ENCODE peak calls at places on chromosome 10, in four cellular contexts. B, U, L and G are unnamed samples. For H3K4me1 and H3K9me3, the result is how much of the 10 kb centered on the place peaks cover.

GRCh38 chr10:86931872-86932271 is 25.5 kb downstream of the MMRN2 start:
- DNase-seq in B (no peak), U (no peak), L (peak), G (no peak)

GRCh38 chr10:22086730-22087364 is 83.3 kb upstream of the DNAJC1 start:
- DNase-seq in B (no peak), U (peak), L (peak), G (no peak)

GRCh38 chr10:69786791-69787190 is 14.9 kb upstream of the COL13A1 start:
- DNase-seq in B (no peak), U (no peak), L (peak), G (no peak)

GRCh38 chr10:115711306-115711705 is 561.7 kb downstream of the GFRA1 start:
- DNase-seq in B (no peak), U (no peak), L (no peak), G (no peak)

GRCh38 chr10:60615551-60615950 is 162.7 kb upstream of the CDK1 start:
- DNase-seq in B (no peak), U (no peak), L (peak), G (no peak)

GRCh38 chr10:16116404-16117304 is 256.3 kb upstream of the MINDY3 start:
- DNase-seq in B (no peak), U (no peak), L (peak), G (peak)

GRCh38 chr10:105973912-105974311 is 1190.6 kb downstream of the SORCS1 start:
- DNase-seq in B (no peak), U (no peak), L (no peak), G (no peak)

GRCh38 chr10:129323311-129323710 is 143.7 kb upstream of the MGMT start:
- DNase-seq in B (no peak), U (no peak), L (no peak), G (no peak)

GRCh38 chr10:470339-471003 is 219.0 kb downstream of the DIP2C start:
- DNase-seq in B (no peak), U (no peak), L (no peak), G (no peak)

GRCh38 chr10:72044417-72045041 is 43.8 kb downstream of the SPOCK2 start:
- DNase-seq in B (no peak), U (peak), L (no peak), G (no peak)

GRCh38 chr10:118835682-118836326 is 81.0 kb upstream of the CACUL1 start:
- DNase-seq in B (no peak), U (peak), L (peak), G (no peak)

GRCh38 chr10:128934492-128934891 is 532.5 kb upstream of the MGMT start:
- DNase-seq in B (no peak), U (no peak), L (no peak), G (no peak)

GRCh38 chr10:100319736-100320135 is 10.3 kb downstream of the PKD2L1 start:
- DNase-seq in B (no peak), U (no peak), L (no peak), G (no peak)

GRCh38 chr10:100341953-100342626 is 4.9 kb upstream of the SCD start:
- DNase-seq in B (no peak), U (peak), L (peak), G (peak)

GRCh38 chr10:13173619-13174018 is 12.3 kb downstream of the MCM10 start:
- DNase-seq in B (no peak), U (no peak), L (no peak), G (no peak)

GRCh38 chr10:60448246-60448645 is 58.6 kb upstream of the ANK3 start:
- DNase-seq in B (no peak), U (no peak), L (peak), G (no peak)

GRCh38 chr10:82737556-82737955 is 862.6 kb downstream of the NRG3 start:
- DNase-seq in B (no peak), U (no peak), L (no peak), G (no peak)

GRCh38 chr10:125782661-125783060 is 7.0 kb upstream of the MMP21 start:
- DNase-seq in B (no peak), U (no peak), L (no peak), G (no peak)

GRCh38 chr10:124532106-124532641 is 70.6 kb downstream of the LHPP start:
- DNase-seq in B (no peak), U (no peak), L (peak), G (peak)

GRCh38 chr10:123007558-123008378 is 827 bp downstream of the IKZF5 start:
- DNase-seq in B (peak), U (peak), L (peak), G (no peak)

GRCh38 chr10:3746634-3747033 is 38.4 kb downstream of the KLF6 start:
- DNase-seq in B (no peak), U (no peak), L (no peak), G (no peak)

GRCh38 chr10:59793924-59794323 is 40.7 kb upstream of the MRLN start:
- DNase-seq in B (no peak), U (no peak), L (peak), G (no peak)

GRCh38 chr10:84205853-84206513 is 11.6 kb downstream of the CDHR1 start:
- DNase-seq in B (no peak), U (no peak), L (no peak), G (no peak)

GRCh38 chr10:121597504-121598241 is 571 bp downstream of the FGFR2 start:
- DNase-seq in B (no peak), U (no peak), L (no peak), G (no peak)

GRCh38 chr10:90494183-90494582 is 363.7 kb downstream of the HTR7 start:
- DNase-seq in B (no peak), U (no peak), L (no peak), G (no peak)
- H3K4me1 ChIP-seq in B (under half), U (under half), L (under half), G (under half)

DNA sequence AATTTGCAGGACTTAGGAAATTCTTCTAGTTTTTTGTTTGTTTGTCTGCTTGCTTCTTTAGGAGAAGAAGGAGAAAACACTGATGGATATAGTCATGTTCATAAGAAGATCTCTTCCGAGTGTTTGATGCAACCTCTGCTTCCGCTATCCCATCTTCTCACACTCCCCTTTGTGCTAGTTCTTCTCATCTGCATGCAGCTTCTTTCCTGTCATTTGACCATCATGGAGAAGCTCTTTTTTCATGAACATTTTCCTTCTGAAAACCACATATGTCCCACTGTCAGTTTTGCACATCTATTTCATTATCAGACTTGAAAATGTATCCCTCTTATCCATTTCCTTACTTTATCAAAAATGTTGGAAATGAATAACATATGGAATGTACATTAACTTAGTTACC is 346.9 kb upstream of the PRKCQ start:
- DNase-seq in B (no peak), U (no peak), L (no peak), G (no peak)
- H3K27ac ChIP-seq in B (no peak), U (peak), L (no peak), G (no peak)

GRCh38 chr10:5030989-5031388 is 27.3 kb upstream of the AKR1C2 start:
- DNase-seq in B (no peak), U (no peak), L (no peak), G (no peak)
- H3K9me3 ChIP-seq in B (under half), U (under half), L (under half), G (under half)

GRCh38 chr10:102631525-102632393 is 12.5 kb upstream of the TRIM8 start:
- DNase-seq in B (no peak), U (no peak), L (no peak), G (no peak)
- H3K4me1 ChIP-seq in B (under half), U (half or more), L (half or more), G (under half)

DNA sequence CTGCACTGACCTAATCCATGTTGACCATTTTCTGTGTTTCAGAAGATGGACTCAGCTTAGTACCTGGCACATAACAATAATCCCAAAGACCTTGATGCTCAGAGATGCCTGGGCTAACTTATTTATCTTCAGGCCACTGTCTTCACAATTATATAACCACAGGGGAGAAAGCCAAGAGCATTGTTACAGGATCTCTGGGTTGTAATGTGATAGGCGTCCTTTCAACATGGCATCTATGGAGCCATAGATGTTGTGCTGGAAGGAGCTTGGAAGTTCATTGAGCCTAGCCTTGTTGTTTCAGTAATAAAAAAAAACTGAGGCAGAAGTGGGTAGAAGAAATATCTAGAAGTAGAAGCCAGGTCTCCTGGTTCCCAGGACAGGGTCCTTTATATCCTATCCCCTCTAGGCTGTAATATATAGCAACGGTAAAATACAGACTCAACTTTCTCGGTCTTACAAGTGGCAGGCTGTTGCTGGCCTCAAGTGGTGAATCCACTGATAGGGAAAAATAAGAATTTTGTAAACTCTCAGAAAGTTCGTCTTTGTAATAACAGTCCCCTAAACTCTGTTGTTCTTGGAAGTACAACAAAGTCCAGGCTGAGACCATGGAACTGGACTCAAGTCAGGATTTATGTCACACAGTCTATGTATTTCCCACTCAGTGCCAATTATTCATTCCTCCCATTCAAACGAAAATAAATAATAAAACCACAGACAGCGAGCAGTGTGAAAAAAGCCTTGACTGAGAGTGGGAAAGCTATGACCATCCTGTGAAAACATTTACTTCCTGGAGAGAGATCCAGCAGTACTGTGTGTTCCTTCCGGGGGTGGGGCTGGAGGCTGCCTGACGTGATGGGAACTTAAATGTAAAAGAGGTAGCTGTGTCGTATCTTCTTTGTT is 277.6 kb downstream of the REEP3 start:
- DNase-seq in B (no peak), U (peak), L (peak), G (no peak)
- H3K27ac ChIP-seq in B (no peak), U (peak), L (peak), G (no peak)

GRCh38 chr10:75967491-75967890 is 536.1 kb downstream of the LRMDA start:
- DNase-seq in B (no peak), U (no peak), L (no peak), G (peak)
- H3K9me3 ChIP-seq in B (under half), U (under half), L (under half), G (under half)

DNA sequence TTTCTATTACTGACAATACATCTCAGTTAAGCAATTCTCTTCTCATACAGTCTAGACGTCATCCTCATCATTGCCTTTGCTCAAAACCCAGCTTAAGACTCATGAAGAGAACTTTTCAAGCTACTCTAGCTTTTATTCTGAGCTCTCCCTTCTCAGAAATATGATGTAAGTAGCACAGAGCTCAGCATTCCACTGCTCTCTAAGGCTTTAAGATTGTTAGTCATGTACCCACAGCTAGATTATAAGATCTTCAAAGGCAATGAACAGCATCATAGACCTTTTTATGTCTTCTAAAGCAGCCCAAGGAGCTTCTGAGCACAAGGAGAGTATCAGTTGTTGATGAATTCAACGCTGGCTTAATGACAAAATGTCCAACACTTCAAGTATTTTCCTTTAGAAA is 119.3 kb downstream of the NRP1 start:
- DNase-seq in B (no peak), U (no peak), L (peak), G (no peak)
- H3K4me1 ChIP-seq in B (under half), U (under half), L (half or more), G (under half)

GRCh38 chr10:96374004-96374403 is 15.2 kb upstream of the OPALIN start:
- DNase-seq in B (no peak), U (no peak), L (no peak), G (no peak)

GRCh38 chr10:96377816-96378294 is 19.1 kb upstream of the OPALIN start:
- DNase-seq in B (no peak), U (no peak), L (no peak), G (no peak)

GRCh38 chr10:96376483-96376882 is 17.7 kb upstream of the OPALIN start:
- DNase-seq in B (no peak), U (no peak), L (no peak), G (no peak)

GRCh38 chr10:96374985-96375830 is 16.4 kb upstream of the OPALIN start:
- DNase-seq in B (peak), U (peak), L (peak), G (peak)

DNA sequence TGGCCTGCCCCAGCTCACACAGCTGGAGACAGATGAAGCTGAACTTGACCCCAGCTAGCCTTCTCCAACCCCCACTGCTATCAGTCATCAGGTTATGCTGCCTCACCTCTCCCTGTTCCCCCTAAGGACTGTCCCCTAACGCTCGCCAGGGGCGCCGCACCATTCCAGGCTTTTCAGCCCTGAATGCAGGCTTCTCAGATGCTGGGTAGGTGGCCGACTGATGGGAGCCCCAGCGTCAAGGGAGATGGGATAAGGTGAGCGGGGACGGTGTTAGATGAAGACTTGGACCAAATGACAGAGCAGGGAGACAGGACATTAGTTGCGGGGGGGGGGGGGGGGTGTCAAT is 15.8 kb upstream of the OPALIN start:
- DNase-seq in B (no peak), U (no peak), L (no peak), G (no peak)
- H3K27ac ChIP-seq in B (no peak), U (no peak), L (no peak), G (no peak)